ENCODE peak calls at places on chromosomes 13 and 19, in seven cellular contexts. One of them, this sample, is unnamed. For H3K27me3, the result is how much of the 10 kb centered on the place peaks cover.

GRCh38 chr19:16070366-16070990 is 5.8 kb upstream of the TPM4 start:
- DNase-seq in brain microvascular endothelial cell: no peak
- DNase-seq in GM12878: no peak
- DNase-seq in psoas muscle: peak
- DNase-seq in uterus: no peak
- DNase-seq in IMR-90: no peak
- DNase-seq in lower lobe of right lung: peak
- DNase-seq in this sample: no peak

GRCh38 chr13:41007359-41008118 is 11.6 kb downstream of the ELF1 start:
- DNase-seq in lower lobe of right lung: no peak
- DNase-seq in psoas muscle: no peak
- DNase-seq in GM12878: no peak
- DNase-seq in uterus: no peak
- DNase-seq in IMR-90: peak
- DNase-seq in brain microvascular endothelial cell: no peak
- DNase-seq in this sample: no peak

GRCh38 chr19:30163663-30164062 is 208.5 kb upstream of the ZNF536 start:
- DNase-seq in GM12878: no peak
- DNase-seq in psoas muscle: no peak
- DNase-seq in IMR-90: no peak
- DNase-seq in brain microvascular endothelial cell: no peak
- DNase-seq in lower lobe of right lung: no peak
- DNase-seq in uterus: no peak
- DNase-seq in this sample: no peak

GRCh38 chr19:8576273-8576993 is 809 bp downstream of the MYO1F start:
- DNase-seq in psoas muscle: no peak
- DNase-seq in IMR-90: no peak
- DNase-seq in brain microvascular endothelial cell: no peak
- DNase-seq in uterus: no peak
- DNase-seq in lower lobe of right lung: no peak
- DNase-seq in GM12878: no peak
- DNase-seq in this sample: no peak

GRCh38 chr13:39602277-39602613 is 748 bp downstream of the LHFPL6 start:
- DNase-seq in brain microvascular endothelial cell: no peak
- DNase-seq in uterus: no peak
- DNase-seq in lower lobe of right lung: no peak
- DNase-seq in psoas muscle: no peak
- DNase-seq in GM12878: no peak
- DNase-seq in IMR-90: no peak
- DNase-seq in this sample: no peak

GRCh38 chr13:39577833-39578232 is 25.2 kb downstream of the LHFPL6 start:
- DNase-seq in brain microvascular endothelial cell: no peak
- DNase-seq in uterus: no peak
- DNase-seq in GM12878: no peak
- DNase-seq in psoas muscle: no peak
- DNase-seq in IMR-90: no peak
- DNase-seq in lower lobe of right lung: no peak
- DNase-seq in this sample: no peak

GRCh38 chr13:94548382-94549240 is 47.3 kb downstream of the TGDS start:
- DNase-seq in psoas muscle: no peak
- DNase-seq in GM12878: peak
- DNase-seq in uterus: peak
- DNase-seq in IMR-90: peak
- DNase-seq in lower lobe of right lung: peak
- DNase-seq in brain microvascular endothelial cell: no peak
- DNase-seq in this sample: peak

GRCh38 chr13:93180376-93180966 is 46.1 kb upstream of the GPC6 start:
- DNase-seq in IMR-90: peak
- DNase-seq in psoas muscle: no peak
- DNase-seq in brain microvascular endothelial cell: no peak
- DNase-seq in uterus: no peak
- DNase-seq in GM12878: no peak
- DNase-seq in lower lobe of right lung: no peak
- DNase-seq in this sample: no peak

GRCh38 chr19:38513762-38514167 is 80.3 kb downstream of the RYR1 start:
- DNase-seq in uterus: no peak
- DNase-seq in lower lobe of right lung: no peak
- DNase-seq in psoas muscle: no peak
- DNase-seq in brain microvascular endothelial cell: no peak
- DNase-seq in GM12878: no peak
- DNase-seq in IMR-90: no peak
- DNase-seq in this sample: no peak

GRCh38 chr13:40932252-40932651 is 86.9 kb downstream of the ELF1 start:
- DNase-seq in brain microvascular endothelial cell: no peak
- DNase-seq in GM12878: no peak
- DNase-seq in uterus: no peak
- DNase-seq in psoas muscle: no peak
- DNase-seq in lower lobe of right lung: no peak
- DNase-seq in IMR-90: no peak
- DNase-seq in this sample: no peak

GRCh38 chr13:105207586-105208293 is 1327.7 kb downstream of the EFNB2 start:
- DNase-seq in psoas muscle: no peak
- DNase-seq in IMR-90: peak
- DNase-seq in lower lobe of right lung: no peak
- DNase-seq in GM12878: no peak
- DNase-seq in uterus: no peak
- DNase-seq in brain microvascular endothelial cell: no peak
- DNase-seq in this sample: no peak

GRCh38 chr19:50203281-50204080 is at the start of gene MYH14:
- DNase-seq in brain microvascular endothelial cell: peak
- DNase-seq in GM12878: no peak
- DNase-seq in psoas muscle: peak
- DNase-seq in IMR-90: no peak
- DNase-seq in uterus: peak
- DNase-seq in lower lobe of right lung: peak
- DNase-seq in this sample: peak

GRCh38 chr19:16423891-16424290 is 47.9 kb downstream of the EPS15L1 start:
- DNase-seq in lower lobe of right lung: no peak
- DNase-seq in uterus: no peak
- DNase-seq in IMR-90: no peak
- DNase-seq in brain microvascular endothelial cell: no peak
- DNase-seq in psoas muscle: no peak
- DNase-seq in GM12878: no peak
- DNase-seq in this sample: no peak

GRCh38 chr19:9149976-9150375 is 9.8 kb downstream of the ZNF317 start:
- DNase-seq in GM12878: no peak
- DNase-seq in brain microvascular endothelial cell: no peak
- DNase-seq in IMR-90: no peak
- DNase-seq in psoas muscle: no peak
- DNase-seq in uterus: no peak
- DNase-seq in lower lobe of right lung: no peak
- DNase-seq in this sample: no peak

GRCh38 chr13:59416561-59416960 is 747.2 kb downstream of the DIAPH3 start:
- DNase-seq in GM12878: no peak
- DNase-seq in uterus: no peak
- DNase-seq in brain microvascular endothelial cell: no peak
- DNase-seq in IMR-90: no peak
- DNase-seq in psoas muscle: no peak
- DNase-seq in lower lobe of right lung: no peak
- DNase-seq in this sample: no peak

GRCh38 chr19:28828276-28828870 is 384.6 kb downstream of the UQCRFS1 start:
- DNase-seq in GM12878: no peak
- DNase-seq in psoas muscle: no peak
- DNase-seq in brain microvascular endothelial cell: no peak
- DNase-seq in uterus: no peak
- DNase-seq in IMR-90: no peak
- DNase-seq in lower lobe of right lung: no peak
- DNase-seq in this sample: no peak

GRCh38 chr19:28836366-28836765 is 376.6 kb downstream of the UQCRFS1 start:
- DNase-seq in lower lobe of right lung: no peak
- DNase-seq in uterus: no peak
- DNase-seq in GM12878: no peak
- DNase-seq in psoas muscle: no peak
- DNase-seq in IMR-90: no peak
- DNase-seq in brain microvascular endothelial cell: no peak
- DNase-seq in this sample: no peak

GRCh38 chr19:28827382-28827781 is 385.6 kb downstream of the UQCRFS1 start:
- DNase-seq in uterus: no peak
- DNase-seq in lower lobe of right lung: no peak
- DNase-seq in brain microvascular endothelial cell: no peak
- DNase-seq in GM12878: no peak
- DNase-seq in psoas muscle: no peak
- DNase-seq in IMR-90: no peak
- DNase-seq in this sample: no peak

GRCh38 chr19:28829762-28830161 is 383.2 kb downstream of the UQCRFS1 start:
- DNase-seq in lower lobe of right lung: no peak
- DNase-seq in brain microvascular endothelial cell: no peak
- DNase-seq in IMR-90: no peak
- DNase-seq in GM12878: no peak
- DNase-seq in uterus: no peak
- DNase-seq in psoas muscle: no peak
- DNase-seq in this sample: no peak

DNA sequence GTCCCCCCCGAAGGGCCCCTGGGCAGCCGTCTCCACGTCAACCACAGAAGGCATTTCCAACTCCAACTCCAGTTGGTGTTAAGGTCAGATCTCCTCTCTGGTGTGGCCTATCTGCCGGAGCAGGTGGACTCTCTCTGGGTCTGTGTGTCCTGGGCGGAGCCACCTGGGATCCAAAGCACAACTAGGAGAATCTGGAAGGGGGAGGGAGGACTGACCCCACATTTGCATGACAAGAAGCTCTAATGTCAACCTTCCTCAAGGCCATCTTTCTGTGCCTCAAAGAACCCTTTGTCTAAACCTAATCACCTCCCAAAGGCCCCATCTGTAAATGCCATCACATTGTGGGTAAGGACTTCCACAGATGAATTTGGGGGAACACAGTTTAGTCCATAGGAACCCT is 381.5 kb downstream of the UQCRFS1 start:
- DNase-seq in uterus: no peak
- DNase-seq in IMR-90: no peak
- DNase-seq in lower lobe of right lung: no peak
- DNase-seq in psoas muscle: no peak
- DNase-seq in GM12878: no peak
- DNase-seq in brain microvascular endothelial cell: no peak
- DNase-seq in this sample: no peak
- H3K27me3 ChIP-seq in uterus: under half
- H3K27me3 ChIP-seq in IMR-90: under half
- H3K27me3 ChIP-seq in lower lobe of right lung: under half
- H3K27me3 ChIP-seq in psoas muscle: under half
- H3K27me3 ChIP-seq in GM12878: under half
- H3K27me3 ChIP-seq in brain microvascular endothelial cell: under half
- H3K27me3 ChIP-seq in this sample: under half

GRCh38 chr19:6099633-6100032 is 10.7 kb downstream of the RFX2 start:
- DNase-seq in uterus: no peak
- DNase-seq in psoas muscle: no peak
- DNase-seq in brain microvascular endothelial cell: no peak
- DNase-seq in IMR-90: no peak
- DNase-seq in lower lobe of right lung: no peak
- DNase-seq in GM12878: no peak
- DNase-seq in this sample: no peak

GRCh38 chr19:6101291-6101690 is 9.0 kb downstream of the RFX2 start:
- DNase-seq in GM12878: no peak
- DNase-seq in uterus: no peak
- DNase-seq in lower lobe of right lung: no peak
- DNase-seq in psoas muscle: no peak
- DNase-seq in brain microvascular endothelial cell: no peak
- DNase-seq in IMR-90: no peak
- DNase-seq in this sample: no peak

GRCh38 chr19:6099037-6099436 is 11.3 kb downstream of the RFX2 start:
- DNase-seq in uterus: no peak
- DNase-seq in lower lobe of right lung: no peak
- DNase-seq in brain microvascular endothelial cell: no peak
- DNase-seq in psoas muscle: no peak
- DNase-seq in IMR-90: no peak
- DNase-seq in GM12878: no peak
- DNase-seq in this sample: no peak

GRCh38 chr19:6101991-6102390 is 8.3 kb downstream of the RFX2 start:
- DNase-seq in GM12878: no peak
- DNase-seq in IMR-90: no peak
- DNase-seq in brain microvascular endothelial cell: no peak
- DNase-seq in uterus: no peak
- DNase-seq in psoas muscle: no peak
- DNase-seq in lower lobe of right lung: no peak
- DNase-seq in this sample: no peak

GRCh38 chr19:6100284-6100915 is 9.9 kb downstream of the RFX2 start:
- DNase-seq in IMR-90: no peak
- DNase-seq in brain microvascular endothelial cell: no peak
- DNase-seq in uterus: no peak
- DNase-seq in GM12878: no peak
- DNase-seq in psoas muscle: peak
- DNase-seq in lower lobe of right lung: peak
- DNase-seq in this sample: no peak
- TF ChIP-seq CTCF in IMR-90: no peak
- TF ChIP-seq CTCF in brain microvascular endothelial cell: no peak
- TF ChIP-seq CTCF in uterus: no peak
- TF ChIP-seq CTCF in GM12878: peak
- TF ChIP-seq CTCF in psoas muscle: no peak
- TF ChIP-seq CTCF in lower lobe of right lung: peak
- TF ChIP-seq CTCF in this sample: no peak

GRCh38 chr19:33624586-33625153 is 2.9 kb downstream of the CHST8 start:
- DNase-seq in uterus: no peak
- DNase-seq in brain microvascular endothelial cell: no peak
- DNase-seq in IMR-90: no peak
- DNase-seq in GM12878: no peak
- DNase-seq in psoas muscle: no peak
- DNase-seq in lower lobe of right lung: no peak
- DNase-seq in this sample: no peak
- H3K27me3 ChIP-seq in uterus: under half
- H3K27me3 ChIP-seq in brain microvascular endothelial cell: under half
- H3K27me3 ChIP-seq in IMR-90: under half
- H3K27me3 ChIP-seq in GM12878: under half
- H3K27me3 ChIP-seq in psoas muscle: under half
- H3K27me3 ChIP-seq in lower lobe of right lung: half or more
- H3K27me3 ChIP-seq in this sample: under half

GRCh38 chr13:24640752-24641151 is 39.5 kb upstream of the ATP12A start:
- DNase-seq in uterus: no peak
- DNase-seq in IMR-90: no peak
- DNase-seq in GM12878: no peak
- DNase-seq in lower lobe of right lung: no peak
- DNase-seq in psoas muscle: no peak
- DNase-seq in brain microvascular endothelial cell: no peak
- DNase-seq in this sample: no peak
- TF ChIP-seq CTCF in uterus: no peak
- TF ChIP-seq CTCF in IMR-90: no peak
- TF ChIP-seq CTCF in GM12878: no peak
- TF ChIP-seq CTCF in lower lobe of right lung: no peak
- TF ChIP-seq CTCF in psoas muscle: no peak
- TF ChIP-seq CTCF in brain microvascular endothelial cell: no peak
- TF ChIP-seq CTCF in this sample: no peak

GRCh38 chr19:39603825-39604224 is 1.5 kb downstream of the LGALS13 start:
- DNase-seq in lower lobe of right lung: no peak
- DNase-seq in psoas muscle: no peak
- DNase-seq in brain microvascular endothelial cell: no peak
- DNase-seq in IMR-90: no peak
- DNase-seq in uterus: no peak
- DNase-seq in GM12878: no peak
- DNase-seq in this sample: no peak
- H3K27me3 ChIP-seq in lower lobe of right lung: under half
- H3K27me3 ChIP-seq in psoas muscle: under half
- H3K27me3 ChIP-seq in brain microvascular endothelial cell: under half
- H3K27me3 ChIP-seq in IMR-90: under half
- H3K27me3 ChIP-seq in uterus: under half
- H3K27me3 ChIP-seq in GM12878: under half
- H3K27me3 ChIP-seq in this sample: under half

GRCh38 chr19:40974633-40975037 is 16.4 kb upstream of the CYP2B6 start:
- DNase-seq in lower lobe of right lung: peak
- DNase-seq in psoas muscle: peak
- DNase-seq in IMR-90: peak
- DNase-seq in brain microvascular endothelial cell: peak
- DNase-seq in uterus: peak
- DNase-seq in GM12878: peak
- DNase-seq in this sample: peak
- TF ChIP-seq CTCF in lower lobe of right lung: peak
- TF ChIP-seq CTCF in psoas muscle: peak
- TF ChIP-seq CTCF in IMR-90: peak
- TF ChIP-seq CTCF in brain microvascular endothelial cell: peak
- TF ChIP-seq CTCF in uterus: peak
- TF ChIP-seq CTCF in GM12878: peak
- TF ChIP-seq CTCF in this sample: peak

This sample was measured in gastrocnemius medialis.